ENCODE peak calls at places on chromosomes 2 and 18, in five cellular contexts. D is mesendoderm, G is mammary epithelial cell, Y is kidney, X is endothelial cell of umbilical vein. S is an unnamed sample.

GRCh38 chr18:8806105-8806797 is 100.9 kb downstream of the MTCL1 start:
- DNase-seq in X (no peak), D (no peak), Y (no peak), G (no peak), S (no peak)

GRCh38 chr2:150681120-150681796 is 193.8 kb upstream of the RND3 start:
- DNase-seq in X (peak; percentile 74), G (peak; percentile 81), Y (no peak), D (peak; percentile 2), S (no peak)

GRCh38 chr2:202317080-202317859 is 51.7 kb downstream of the NOP58 start:
- DNase-seq in X (peak; percentile 99), Y (no peak), G (peak; percentile 58), D (peak; percentile 61), S (no peak)

GRCh38 chr2:127575185-127575765 is 39.8 kb downstream of the MYO7B start:
- DNase-seq in G (no peak), D (no peak), Y (no peak), X (no peak), S (peak; percentile 14)

GRCh38 chr18:23068692-23069305 is 66.5 kb upstream of the CABLES1 start:
- DNase-seq in X (peak; percentile 11), Y (no peak), D (no peak), G (no peak), S (no peak)

GRCh38 chr2:142315353-142315752 is 184.5 kb upstream of the LRP1B start:
- DNase-seq in Y (no peak), G (no peak), X (no peak), D (no peak), S (no peak)

GRCh38 chr2:207991944-207992343 is 33.4 kb downstream of the PLEKHM3 start:
- DNase-seq in X (no peak), D (no peak), Y (no peak), G (no peak), S (no peak)

GRCh38 chr2:207254526-207255464 is 89.0 kb upstream of the KLF7 start:
- DNase-seq in Y (no peak), G (peak; percentile 54), X (peak; percentile 56), D (peak; percentile 30), S (no peak)

GRCh38 chr2:147382322-147382948 is 462.4 kb upstream of the ACVR2A start:
- DNase-seq in D (no peak), G (peak; percentile 97), Y (peak; percentile 37), X (no peak), S (no peak)

GRCh38 chr18:44325903-44326650 is 354.6 kb upstream of the SETBP1 start:
- DNase-seq in D (peak; percentile 75), Y (no peak), X (peak; percentile 72), G (peak; percentile 40), S (peak; percentile 90)

GRCh38 chr2:160566717-160567116 is 73.1 kb upstream of the RBMS1 start:
- DNase-seq in Y (no peak), X (no peak), D (no peak), G (peak; percentile 33), S (no peak)

GRCh38 chr2:240957656-240958365 is 40.6 kb upstream of the SNED1 start:
- DNase-seq in Y (peak; percentile 84), G (no peak), D (no peak), X (no peak), S (peak; percentile 57)

GRCh38 chr2:141782574-141782973 is 348.2 kb downstream of the LRP1B start:
- DNase-seq in D (no peak), Y (no peak), G (no peak), X (no peak), S (no peak)

GRCh38 chr2:43068053-43068471 is 158.3 kb downstream of the ZFP36L2 start:
- DNase-seq in G (no peak), Y (peak; percentile 64), X (no peak), D (no peak), S (peak; percentile 61)

GRCh38 chr2:143466391-143466790 is 337.2 kb downstream of the ARHGAP15 start:
- DNase-seq in X (no peak), D (no peak), Y (no peak), G (no peak), S (no peak)

GRCh38 chr2:240913810-240914644 is 7.9 kb downstream of the CROCC2 start:
- DNase-seq in X (peak; percentile 78), D (peak; percentile 67), G (no peak), Y (peak; percentile 91), S (peak; percentile 95)

GRCh38 chr2:129055242-129055641 is 736.6 kb upstream of the HS6ST1 start:
- DNase-seq in D (no peak), Y (no peak), G (no peak), X (no peak), S (no peak)

GRCh38 chr2:227818569-227819397 is 5.1 kb downstream of the CCL20 start:
- DNase-seq in G (no peak), Y (no peak), D (peak; percentile 28), X (no peak), S (no peak)

GRCh38 chr18:49041677-49042570 is 91.2 kb upstream of the SMAD7 start:
- DNase-seq in Y (no peak), X (peak; percentile 52), D (peak; percentile 72), G (peak; percentile 40), S (peak; percentile 86)

GRCh38 chr2:164538250-164538866 is 82.9 kb downstream of the GRB14 start:
- DNase-seq in X (peak; percentile 56), G (peak; percentile 27), D (peak; percentile 64), Y (no peak), S (no peak)

GRCh38 chr2:20362701-20363435 is 12.2 kb upstream of the PUM2 start:
- DNase-seq in X (no peak), G (peak; percentile 66), Y (no peak), D (no peak), S (no peak)

GRCh38 chr18:3453540-3454364 is 3.8 kb downstream of the TGIF1 start:
- DNase-seq in G (peak; percentile 96), X (peak; percentile 97), Y (peak; percentile 86), D (peak; percentile 74), S (no peak)

GRCh38 chr2:108169982-108170625 is 69.7 kb upstream of the SULT1C3 start:
- DNase-seq in X (peak; percentile 13), G (peak; percentile 19), Y (no peak), D (peak; percentile 56), S (peak; percentile 65)

GRCh38 chr2:144402282-144402681 is 117.6 kb downstream of the ZEB2 start:
- DNase-seq in Y (peak; percentile 66), X (no peak), G (no peak), D (peak; percentile 42), S (peak; percentile 47)

GRCh38 chr2:154130821-154131220 is 259.1 kb downstream of the GALNT13 start:
- DNase-seq in Y (no peak), D (no peak), X (no peak), G (no peak), S (no peak)

GRCh38 chr2:68730828-68731227 is 3.8 kb upstream of the ARHGAP25 start:
- DNase-seq in Y (no peak), X (no peak), G (peak; percentile 71), D (no peak), S (peak; percentile 17)

GRCh38 chr2:26653207-26654060 is 12.3 kb upstream of the CIB4 start:
- DNase-seq in X (no peak), D (no peak), Y (no peak), G (no peak), S (peak; percentile 46)

GRCh38 chr2:109448946-109449788 is 164.6 kb downstream of the SEPTIN10 start:
- DNase-seq in G (peak; percentile 36), D (peak; percentile 23), Y (no peak), X (no peak), S (peak; percentile 27)

GRCh38 chr2:109447811-109448210 is 166.0 kb downstream of the SEPTIN10 start:
- DNase-seq in X (peak; percentile 48), D (no peak), Y (no peak), G (no peak), S (peak; percentile 34)

GRCh38 chr2:109444916-109445315 is 168.8 kb downstream of the SEPTIN10 start:
- DNase-seq in X (no peak), Y (no peak), D (no peak), G (no peak), S (no peak)

GRCh38 chr2:109447251-109447661 is 166.5 kb downstream of the SEPTIN10 start:
- DNase-seq in X (peak; percentile 15), D (no peak), G (no peak), Y (no peak), S (peak; percentile 35)

DNA sequence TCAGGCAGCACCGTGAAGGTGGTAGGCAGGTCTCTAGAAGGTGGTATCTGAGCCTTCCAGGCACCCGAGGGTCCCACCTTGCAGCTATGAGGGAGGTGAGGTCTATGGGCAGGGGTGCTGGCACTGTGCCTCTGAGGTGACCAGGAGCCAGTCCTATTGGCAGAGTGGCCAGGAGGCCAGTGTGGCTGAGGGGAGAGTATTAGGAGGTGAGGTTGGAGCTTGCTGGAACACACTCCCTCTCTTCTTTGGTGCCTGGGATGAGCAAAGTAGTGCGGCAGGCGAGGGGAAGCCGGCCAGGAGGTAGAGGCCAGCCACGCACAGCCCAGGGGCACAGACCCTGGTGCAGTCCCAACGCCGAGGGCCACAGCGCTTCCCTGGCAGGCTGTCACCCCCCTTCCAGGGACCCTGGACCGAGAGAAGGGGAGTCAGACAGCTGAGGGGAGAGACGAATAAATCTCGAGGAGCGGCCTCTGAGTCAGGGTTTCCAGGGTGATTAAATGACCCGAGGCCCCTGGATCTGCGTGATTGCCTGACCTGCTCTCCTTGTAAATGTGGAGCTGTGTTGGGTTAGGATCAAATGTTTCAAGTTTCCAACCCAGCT is 167.1 kb downstream of the SEPTIN10 start:
- DNase-seq in G (no peak), X (no peak), Y (no peak), D (no peak), S (peak; percentile 23)
- H3K9ac ChIP-seq in G (no peak overlapping the region), X (no peak overlapping the region), Y (no peak overlapping the region), D (no peak overlapping the region), S (no peak overlapping the region)

DNA sequence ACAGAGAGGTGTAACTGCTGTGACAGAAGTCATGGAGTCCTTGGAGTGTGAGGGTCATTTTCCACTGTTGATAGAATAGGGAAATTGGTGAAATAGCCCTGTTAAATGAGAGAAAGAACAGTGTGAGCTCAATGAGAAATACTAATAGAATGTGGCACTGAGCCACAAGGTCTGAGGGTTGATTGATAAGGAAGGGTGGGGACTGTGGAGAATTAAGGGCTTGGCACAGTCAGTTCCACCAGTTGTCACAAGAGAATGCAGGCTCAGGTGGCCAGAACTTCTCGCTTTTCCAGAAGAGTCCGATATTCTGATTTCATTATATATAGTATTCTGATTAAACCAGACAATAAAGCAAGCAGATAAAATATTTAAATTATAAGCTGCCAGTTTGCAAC is 9.1 kb upstream of the IL1RN start:
- DNase-seq in X (no peak), G (no peak), D (no peak), Y (no peak), S (no peak)
- H3K9ac ChIP-seq in X (no peak overlapping the region), G (peak overlapping the region; percentile 70), D (no peak overlapping the region), Y (no peak overlapping the region), S (no peak overlapping the region)

DNA sequence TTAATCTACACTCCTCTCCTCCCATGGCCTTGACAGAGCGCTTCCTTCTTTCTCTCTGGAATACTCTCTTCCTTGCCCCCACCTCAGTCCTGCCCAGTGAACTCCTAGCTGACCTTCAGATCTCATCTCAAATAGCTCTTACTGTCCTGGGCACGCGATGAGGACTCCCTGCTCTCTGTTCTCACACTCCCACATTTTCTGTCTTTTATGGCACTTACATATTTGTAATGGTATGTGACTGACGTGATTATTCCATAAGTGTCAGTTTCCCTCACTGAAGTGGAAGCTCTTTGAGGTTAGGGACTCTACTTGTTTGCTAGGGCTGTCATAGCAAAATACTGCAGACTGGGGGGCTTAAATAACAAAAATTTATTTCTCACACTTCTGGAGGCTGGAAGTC is 1.7 kb upstream of the DYSF start:
- DNase-seq in D (no peak), G (no peak), X (no peak), Y (no peak), S (no peak)
- H3K9ac ChIP-seq in D (no peak overlapping the region), G (no peak overlapping the region), X (no peak overlapping the region), Y (no peak overlapping the region), S (no peak overlapping the region)

DNA sequence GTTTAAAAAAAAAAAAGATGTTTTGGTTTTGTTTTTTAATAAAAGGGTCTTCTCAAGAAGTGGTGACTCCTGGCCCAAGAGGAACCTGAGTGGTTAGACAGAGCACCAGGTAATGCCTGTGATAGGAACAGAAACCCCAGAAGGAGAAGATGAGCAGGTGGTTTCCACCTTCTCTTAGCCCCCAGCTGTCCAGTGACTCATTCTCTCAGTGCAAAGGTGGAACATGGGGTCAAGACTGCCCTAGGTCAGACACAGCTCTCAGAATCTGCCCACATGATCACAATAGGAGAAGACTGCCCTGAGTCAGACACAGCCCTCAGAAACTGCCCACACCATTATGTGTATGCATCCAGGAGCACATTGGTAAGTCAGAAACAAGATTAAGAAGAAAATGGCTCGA is 61.8 kb downstream of the TBC1D8 start:
- DNase-seq in G (no peak), D (no peak), X (no peak), Y (no peak), S (no peak)
- H3K9ac ChIP-seq in G (no peak overlapping the region), D (no peak overlapping the region), X (no peak overlapping the region), Y (no peak overlapping the region), S (no peak overlapping the region)